ENCODE peak calls at places on chromosomes 16 and 17, in five cellular contexts. C is mesendoderm, N is neuronal stem cell, F is H9, S is IMR-90. J is an unnamed sample.

GRCh38 chr17:55769625-55770000 is 18.8 kb downstream of the PCTP start:
- DNase-seq in F (no peak), C (no peak), S (peak; percentile 87), N (no peak), J (peak; percentile 89)

GRCh38 chr17:32746698-32747097 is 130.2 kb downstream of the MYO1D start:
- DNase-seq in F (no peak), S (peak; percentile 45), N (no peak), C (no peak), J (peak; percentile 72)

GRCh38 chr16:89052824-89053724 is 40.6 kb upstream of the ACSF3 start:
- DNase-seq in S (peak; percentile 2), F (no peak), C (no peak), N (no peak), J (no peak)

GRCh38 chr17:61583242-61583641 is 7.8 kb downstream of the NACA2 start:
- DNase-seq in N (no peak), S (peak; percentile 83), F (no peak), C (peak; percentile 35), J (peak; percentile 69)

GRCh38 chr17:44083250-44083849 is 12.8 kb downstream of the G6PC3 start:
- DNase-seq in C (peak; percentile 70), N (no peak), S (no peak), F (peak; percentile 59), J (no peak)

GRCh38 chr17:43125967-43126910 is 1.1 kb upstream of the BRCA1 start:
- DNase-seq in C (peak; percentile 12), S (no peak), N (no peak), F (peak; percentile 44), J (no peak)

GRCh38 chr17:79038545-79039135 is 14.7 kb downstream of the C1QTNF1 start:
- DNase-seq in F (no peak), N (no peak), C (no peak), S (peak; percentile 96), J (no peak)

GRCh38 chr17:77999413-78000173 is 41.1 kb downstream of the TNRC6C start:
- DNase-seq in C (peak; percentile 74), S (peak; percentile 44), F (no peak), N (no peak), J (peak; percentile 48)

GRCh38 chr17:22517716-22518115 is 825.4 kb downstream of the KCNJ18 start:
- DNase-seq in N (no peak), F (no peak), C (no peak), S (no peak), J (no peak)

GRCh38 chr17:71334041-71334781 is 786.6 kb upstream of the SOX9 start:
- DNase-seq in S (peak; percentile 21), F (no peak), N (no peak), C (peak; percentile 7), J (no peak)

GRCh38 chr16:64975821-64976220 is 146.0 kb downstream of the CDH11 start:
- DNase-seq in S (no peak), F (no peak), N (no peak), C (no peak), J (no peak)

GRCh38 chr16:12395266-12395665 is 408.4 kb downstream of the CPPED1 start:
- DNase-seq in C (no peak), N (no peak), S (peak; percentile 59), F (no peak), J (no peak)

GRCh38 chr17:78623541-78623940 is 46.3 kb upstream of the DNAH17 start:
- DNase-seq in N (no peak), F (no peak), C (no peak), S (no peak), J (no peak)

GRCh38 chr17:28576758-28577465 is at the start of gene ALDOC:
- DNase-seq in S (peak; percentile 91), N (peak; percentile 88), C (peak; percentile 98), F (peak; percentile 100), J (peak; percentile 89)

GRCh38 chr17:77320501-77321256 is 179.9 kb downstream of the SEC14L1 start:
- DNase-seq in C (no peak), N (no peak), F (no peak), S (no peak), J (peak; percentile 51)

GRCh38 chr17:17059301-17059890 is 17.1 kb downstream of the MPRIP start:
- DNase-seq in N (no peak), C (no peak), F (peak; percentile 25), S (no peak), J (no peak)

GRCh38 chr17:72775237-72775636 is 317.3 kb downstream of the SLC39A11 start:
- DNase-seq in F (no peak), N (no peak), S (no peak), C (no peak), J (no peak)

GRCh38 chr16:80280557-80280956 is 260.2 kb upstream of the DYNLRB2 start:
- DNase-seq in N (no peak), C (no peak), F (no peak), S (peak; percentile 35), J (no peak)

GRCh38 chr16:79093554-79093967 is 507.0 kb downstream of the MAF start:
- DNase-seq in S (no peak), F (no peak), C (no peak), N (no peak), J (no peak)

GRCh38 chr16:87996962-87997880 is 46.0 kb downstream of the BANP start:
- DNase-seq in N (no peak), C (no peak), S (no peak), F (no peak), J (no peak)

GRCh38 chr17:35788504-35788998 is 6.9 kb downstream of the MMP28 start:
- DNase-seq in F (no peak), S (peak; percentile 92), C (no peak), N (no peak), J (peak; percentile 98)

GRCh38 chr16:46895399-46896313 is 11.5 kb downstream of the GPT2 start:
- DNase-seq in C (no peak), S (no peak), N (no peak), F (no peak), J (no peak)

GRCh38 chr17:42142371-42142896 is 12.4 kb downstream of the RAB5C start:
- DNase-seq in F (no peak), S (peak; percentile 87), C (no peak), N (no peak), J (peak; percentile 31)

GRCh38 chr16:53611151-53611802 is 92.4 kb downstream of the RPGRIP1L start:
- DNase-seq in S (no peak), C (peak; percentile 93), F (no peak), N (no peak), J (no peak)

GRCh38 chr17:67637901-67638641 is 79.7 kb upstream of the NOL11 start:
- DNase-seq in S (no peak), F (no peak), C (no peak), N (no peak), J (no peak)

GRCh38 chr16:54503011-54503410 is 216.4 kb upstream of the IRX3 start:
- DNase-seq in F (no peak), S (no peak), C (peak; percentile 8), N (no peak), J (no peak)

GRCh38 chr16:55992551-55992950 is 117.4 kb upstream of the CES5A start:
- DNase-seq in C (no peak), F (no peak), S (no peak), N (no peak), J (no peak)

GRCh38 chr16:6165330-6165984 is 1067.9 kb upstream of the EEF2KMT start:
- DNase-seq in C (peak; percentile 35), S (no peak), F (no peak), N (peak; percentile 6), J (no peak)

GRCh38 chr17:2965621-2966275 is 97.7 kb downstream of the OR1D5 start:
- DNase-seq in F (peak; percentile 26), N (no peak), C (no peak), S (peak; percentile 74), J (peak; percentile 68)

GRCh38 chr17:76566613-76566943 is 19.1 kb downstream of the ST6GALNAC2 start:
- DNase-seq in S (no peak), F (peak; percentile 33), C (peak; percentile 17), N (no peak), J (no peak)

GRCh38 chr16:10558746-10559641 is 21.4 kb downstream of the EMP2 start:
- DNase-seq in F (no peak), N (no peak), S (no peak), C (no peak), J (no peak)

GRCh38 chr17:64378890-64379354 is 11.7 kb downstream of the PECAM1 start:
- DNase-seq in S (no peak), N (no peak), F (no peak), C (no peak), J (no peak)

GRCh38 chr17:50166518-50167181 is 845 bp downstream of the SGCA start:
- DNase-seq in N (no peak), F (no peak), C (no peak), S (no peak), J (no peak)
- H3K27ac ChIP-seq in N (no peak overlapping the region), F (no peak overlapping the region), C (no peak overlapping the region), S (no peak overlapping the region), J (no peak overlapping the region)

DNA sequence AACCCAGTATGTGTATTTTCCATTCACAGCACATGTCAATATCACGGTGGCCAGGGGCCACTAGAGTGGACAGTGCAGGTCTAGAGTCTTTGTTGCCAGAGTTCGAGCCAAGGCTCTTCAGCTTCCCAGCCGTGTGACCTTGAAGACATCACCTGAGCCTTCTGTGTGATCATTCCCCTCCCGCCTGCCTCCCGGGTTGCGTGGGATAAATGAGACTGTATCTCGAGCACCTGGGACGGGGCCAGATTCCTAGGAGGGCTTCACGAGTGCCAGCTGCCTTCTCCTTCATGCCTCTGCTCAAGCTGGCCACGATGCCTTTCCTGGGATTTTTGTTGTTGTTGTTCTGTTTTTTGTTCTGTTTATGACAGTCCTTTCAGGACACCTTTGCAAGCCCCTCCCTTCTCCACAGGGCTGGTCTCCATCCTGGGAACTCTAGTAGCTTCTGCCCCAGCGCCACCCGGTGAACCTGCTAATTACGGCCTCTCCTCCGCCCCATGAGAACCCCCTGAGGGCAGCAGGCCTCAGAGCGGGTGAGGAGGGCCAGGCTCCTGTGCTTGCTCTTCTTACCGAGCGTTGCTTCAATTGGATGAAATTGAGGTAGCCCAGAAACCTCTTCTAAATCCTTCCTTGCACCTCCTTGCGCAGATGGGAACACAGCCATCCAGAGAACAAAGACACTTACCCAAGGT is 3.9 kb downstream of the SPNS2 start:
- DNase-seq in F (no peak), C (no peak), S (no peak), N (no peak), J (no peak)
- H2BK5ac ChIP-seq in F (no peak overlapping the region), C (no peak overlapping the region), S (no peak overlapping the region), N (no peak overlapping the region), J (no peak overlapping the region)

DNA sequence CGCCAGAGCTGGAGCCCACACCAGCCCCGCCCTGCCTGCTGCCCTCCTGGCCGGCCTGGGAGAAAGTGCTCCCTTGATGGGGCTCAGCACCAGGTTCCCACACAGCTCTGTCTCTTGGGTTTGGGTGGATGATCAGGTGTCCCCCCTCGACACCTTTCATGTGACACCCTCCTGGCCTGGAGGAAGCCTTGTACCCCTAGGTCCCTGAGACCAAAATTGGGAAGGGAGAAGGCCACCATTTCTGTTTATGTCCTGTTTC is 19.4 kb upstream of the PLLP start:
- DNase-seq in S (no peak), N (no peak), C (no peak), F (no peak), J (no peak)
- H3K27ac ChIP-seq in S (no peak overlapping the region), N (no peak overlapping the region), C (no peak overlapping the region), F (no peak overlapping the region), J (peak overlapping the region; percentile 7)

GRCh38 chr17:62627219-62627903 is at the start of gene MRC2:
- DNase-seq in S (peak; percentile 82), N (peak; percentile 56), F (peak; percentile 82), C (peak; percentile 93), J (peak; percentile 92)

GRCh38 chr17:62627904-62628603 is 584 bp downstream of the MRC2 start:
- DNase-seq in N (peak; percentile 21), F (peak; percentile 37), C (peak; percentile 53), S (peak; percentile 74), J (peak; percentile 80)

GRCh38 chr17:62630365-62631085 is 3.1 kb downstream of the MRC2 start:
- DNase-seq in S (peak; percentile 59), N (no peak), C (no peak), F (no peak), J (peak; percentile 49)

GRCh38 chr17:62629556-62630364 is 2.3 kb downstream of the MRC2 start:
- DNase-seq in S (no peak), C (peak; percentile 47), N (no peak), F (no peak), J (no peak)

GRCh38 chr17:62628845-62629555 is 1.5 kb downstream of the MRC2 start:
- DNase-seq in F (peak; percentile 67), N (no peak), C (peak; percentile 67), S (peak; percentile 53), J (peak; percentile 89)
- H2BK5ac ChIP-seq in F (no peak overlapping the region), N (peak overlapping the region; percentile 97), C (peak overlapping the region; percentile 84), S (peak overlapping the region; percentile 88), J (peak overlapping the region; percentile 68)

J was measured in mesenchymal stem cell.